ENCODE peak calls at places on chromosome 18, in five cellular contexts. A, Y, D, H and G are unnamed samples. For H3K4me1 and H3K27me3, the result is how much of the 10 kb centered on the place peaks cover.

GRCh38 chr18:111292-112014 is 46.9 kb upstream of the USP14 start:
- DNase-seq in A (peak), Y (peak), D (peak), H (peak), G (peak)

GRCh38 chr18:66136039-66136438 is 385.2 kb downstream of the CDH7 start:
- DNase-seq in A (no peak), Y (no peak), D (peak), H (no peak), G (no peak)

GRCh38 chr18:35777042-35777441 is 195.4 kb upstream of the RMP24 start:
- DNase-seq in A (no peak), Y (peak), D (no peak), H (no peak), G (no peak)

GRCh38 chr18:500556-501405 is at the start of gene COLEC12:
- DNase-seq in A (no peak), Y (no peak), D (peak), H (peak), G (peak)

GRCh38 chr18:73060666-73061270 is 193.0 kb upstream of the NETO1 start:
- DNase-seq in A (no peak), Y (no peak), D (no peak), H (peak), G (peak)

GRCh38 chr18:9055185-9055584 is 47.3 kb upstream of the NDUFV2 start:
- DNase-seq in A (no peak), Y (no peak), D (no peak), H (peak), G (peak)

GRCh38 chr18:13726972-13727331 is 479 bp downstream of the RNMT start:
- DNase-seq in A (peak), Y (no peak), D (peak), H (peak), G (peak)

GRCh38 chr18:8450013-8450412 is 159.2 kb upstream of the RAB12 start:
- DNase-seq in A (no peak), Y (peak), D (peak), H (peak), G (no peak)

GRCh38 chr18:32879497-32879896 is 106.7 kb upstream of the KLHL14 start:
- DNase-seq in A (no peak), Y (no peak), D (peak), H (no peak), G (no peak)

GRCh38 chr18:48455555-48456478 is 46.6 kb upstream of the ZBTB7C start:
- DNase-seq in A (no peak), Y (no peak), D (no peak), H (peak), G (peak)

GRCh38 chr18:6885992-6886823 is 156.7 kb downstream of the ARHGAP28 start:
- DNase-seq in A (no peak), Y (peak), D (peak), H (peak), G (peak)

GRCh38 chr18:62101236-62101635 is 85.6 kb downstream of the PIGN start:
- DNase-seq in A (no peak), Y (no peak), D (no peak), H (peak), G (peak)

GRCh38 chr18:40949138-40949949 is 1005.7 kb upstream of the PIK3C3 start:
- DNase-seq in A (no peak), Y (no peak), D (no peak), H (peak), G (no peak)

GRCh38 chr18:78672862-78673446 is 306.7 kb upstream of the SALL3 start:
- DNase-seq in A (no peak), Y (no peak), D (no peak), H (no peak), G (no peak)

GRCh38 chr18:49206717-49207116 is 253.7 kb downstream of the DYM start:
- DNase-seq in A (no peak), Y (no peak), D (no peak), H (peak), G (peak)

GRCh38 chr18:49563701-49564100 is 1.8 kb downstream of the LIPG start:
- DNase-seq in A (no peak), Y (no peak), D (no peak), H (no peak), G (no peak)

DNA sequence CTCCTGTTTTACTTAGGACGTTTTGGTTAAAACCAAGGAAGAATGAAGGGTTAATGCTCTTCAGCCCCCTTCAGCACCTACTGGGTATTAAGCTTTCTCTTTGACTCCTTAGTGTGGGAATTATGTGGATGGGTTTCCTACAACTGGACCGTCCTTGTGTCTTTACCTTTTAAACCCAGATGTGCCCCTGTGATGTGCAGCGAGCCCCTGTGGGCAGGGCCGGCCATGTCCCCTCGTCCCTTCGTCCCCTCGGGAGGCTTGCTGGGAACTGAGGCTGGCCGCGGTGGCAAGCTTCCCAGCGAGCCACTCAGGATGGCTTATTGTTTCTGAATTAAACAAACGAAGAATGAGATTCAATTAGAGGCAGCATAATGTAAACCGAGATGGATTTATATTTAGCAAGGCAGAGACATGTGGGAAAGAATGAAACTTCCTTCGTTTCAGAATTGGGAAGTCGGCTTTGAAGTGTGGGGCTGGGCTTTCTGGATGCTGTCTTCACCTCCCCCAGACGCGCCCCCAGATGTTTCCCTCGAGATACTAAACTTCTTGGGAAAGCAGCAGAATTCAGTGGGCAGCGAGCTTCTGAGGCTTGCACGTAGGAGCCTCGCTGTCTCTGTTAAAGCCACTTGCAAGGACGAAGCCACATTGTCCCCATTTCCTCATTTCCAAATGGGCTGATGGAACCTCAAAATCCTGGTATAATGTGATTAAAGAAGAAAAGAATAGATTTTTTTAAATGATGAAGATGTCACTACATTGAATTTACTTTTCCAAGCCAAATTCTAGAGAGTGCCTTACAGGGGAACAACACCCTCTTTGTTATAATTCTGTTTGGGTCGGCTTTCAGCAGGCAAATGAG is 146.0 kb downstream of the VAPA start:
- DNase-seq in A (no peak), Y (no peak), D (no peak), H (no peak), G (no peak)
- H3K4me1 ChIP-seq in A (under half), Y (under half), D (under half), H (under half), G (under half)

DNA sequence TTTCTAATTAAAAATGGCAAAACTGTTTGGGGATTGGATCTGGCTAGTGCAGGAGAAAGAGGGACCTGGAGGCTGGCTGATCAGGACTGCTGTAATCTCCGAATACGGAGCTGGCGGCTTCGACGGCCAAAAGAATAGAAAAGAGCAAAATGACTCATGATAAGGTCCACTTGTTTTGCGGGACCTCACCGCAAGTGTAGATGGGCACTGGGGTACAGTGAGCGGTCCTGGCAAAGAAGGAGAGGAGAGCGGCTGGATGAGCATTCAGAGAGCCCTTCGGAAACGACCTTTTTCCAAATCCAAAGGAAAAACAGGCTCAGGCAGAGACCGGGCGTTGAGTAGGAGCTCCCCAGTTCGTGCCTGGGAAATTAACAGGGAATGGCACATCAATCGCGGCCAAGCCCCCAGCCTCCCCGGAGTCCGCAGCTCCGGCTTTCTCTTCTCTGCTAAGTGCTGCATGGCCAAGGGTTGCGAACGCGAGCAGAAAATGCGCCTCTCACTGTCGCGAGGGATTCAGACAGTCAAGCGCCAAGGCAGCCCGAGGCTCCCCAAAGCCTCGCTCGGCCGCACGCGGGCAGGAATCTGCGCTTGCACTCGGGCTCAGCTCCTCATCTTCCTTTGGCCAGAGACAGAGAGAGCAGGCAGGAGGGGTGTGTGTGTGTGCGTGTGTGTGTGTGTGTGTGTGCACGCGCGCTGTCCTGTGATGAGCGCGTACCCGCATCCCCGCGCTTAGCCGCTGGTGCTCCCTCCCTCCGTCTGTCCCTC is 1.8 kb downstream of the DCC start:
- DNase-seq in A (no peak), Y (peak), D (peak), H (peak), G (peak)
- H3K27me3 ChIP-seq in A (under half), Y (under half), D (half or more), H (under half), G (half or more)

DNA sequence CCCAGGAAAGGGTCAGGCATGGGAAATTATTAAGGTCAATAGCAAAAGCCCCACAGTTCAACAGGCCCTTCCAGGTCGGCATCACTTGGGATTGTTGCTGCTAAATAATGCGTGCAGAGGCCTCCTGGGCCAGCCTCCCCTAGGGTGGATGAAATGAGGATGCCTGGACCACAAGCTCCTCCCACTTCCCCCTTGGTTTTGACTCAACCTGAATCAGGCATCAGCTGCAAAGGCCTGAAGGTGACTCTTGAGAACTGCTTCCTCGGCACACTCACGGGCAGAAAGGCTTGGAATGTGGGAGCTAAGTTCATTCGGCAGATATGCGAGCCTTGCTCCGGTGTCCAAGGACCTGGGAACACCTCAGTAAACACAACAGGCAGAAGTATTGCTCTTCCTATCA is 69.3 kb downstream of the MBP start:
- DNase-seq in A (no peak), Y (no peak), D (no peak), H (no peak), G (no peak)
- H3K4me1 ChIP-seq in A (half or more), Y (under half), D (under half), H (under half), G (under half)

DNA sequence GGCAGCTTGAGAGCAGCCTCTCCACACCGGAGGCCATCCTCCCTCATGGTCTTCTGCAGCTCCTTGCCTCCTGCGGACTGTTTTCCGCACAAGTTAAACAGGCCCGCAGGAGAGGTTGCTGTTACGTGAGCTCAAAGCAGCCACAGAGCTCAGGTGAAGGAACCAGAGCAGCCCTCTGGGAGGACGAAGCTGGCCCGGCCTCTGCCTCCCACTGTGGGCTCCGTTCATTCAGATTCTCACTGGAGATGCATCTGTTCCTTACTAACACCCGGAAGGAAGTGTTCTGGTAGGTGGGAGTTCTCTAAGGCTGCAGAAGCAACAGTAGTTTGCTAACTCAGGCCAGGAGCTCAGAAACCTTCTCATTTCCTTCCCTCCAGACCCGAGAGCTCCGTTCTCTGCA is 10.9 kb downstream of the DIPK1C start:
- DNase-seq in A (no peak), Y (no peak), D (no peak), H (no peak), G (no peak)
- H3K27me3 ChIP-seq in A (under half), Y (under half), D (under half), H (under half), G (half or more)

GRCh38 chr18:22924589-22924988 is 8.5 kb upstream of the RBBP8 start:
- DNase-seq in A (no peak), Y (no peak), D (no peak), H (no peak), G (no peak)

GRCh38 chr18:22930089-22930713 is 2.9 kb upstream of the RBBP8 start:
- DNase-seq in A (peak), Y (peak), D (peak), H (peak), G (peak)

GRCh38 chr18:22921762-22922161 is 11.4 kb upstream of the RBBP8 start:
- DNase-seq in A (no peak), Y (no peak), D (no peak), H (no peak), G (no peak)

GRCh38 chr18:22926454-22926853 is 6.7 kb upstream of the RBBP8 start:
- DNase-seq in A (no peak), Y (no peak), D (no peak), H (no peak), G (no peak)
- H3K4me1 ChIP-seq in A (under half), Y (under half), D (under half), H (under half), G (under half)